ENCODE peak calls at places on chromosomes 2 and 18, in six cellular contexts. W is NT2/D1; Z is HEK293T; Y is left cardiac atrium; U is astrocyte of the spinal cord; A is CD8-positive, alpha-beta memory T cell. M is an unnamed sample.
A peak's percentile ranks its signal among the peaks of the same experiment; 100 is the strongest.

GRCh38 chr2:230697676-230698075 is 15.0 kb upstream of the CAB39 start:
- DNase-seq in Z (no peak), W (no peak), U (peak; percentile 50), Y (no peak), A (no peak), M (no peak)

GRCh38 chr2:7269993-7270392 is 352.8 kb downstream of the RNF144A start:
- DNase-seq in W (no peak), U (no peak), A (no peak), Y (no peak), Z (no peak), M (no peak)

GRCh38 chr2:238513346-238513745 is 86.6 kb downstream of the ASB1 start:
- DNase-seq in U (peak; percentile 37), Z (peak; percentile 30), W (peak; percentile 51), Y (no peak), A (no peak), M (peak; percentile 50)

GRCh38 chr18:54392621-54393023 is 34.9 kb downstream of the C18orf54 start:
- DNase-seq in Z (peak; percentile 23), U (peak; percentile 81), W (peak; percentile 27), A (no peak), Y (no peak), M (no peak)

GRCh38 chr2:231810905-231811304 is 24.7 kb downstream of the COPS7B start:
- DNase-seq in Y (no peak), A (no peak), Z (no peak), U (peak; percentile 61), W (no peak), M (no peak)

GRCh38 chr2:214765180-214765579 is 44.3 kb downstream of the BARD1 start:
- DNase-seq in W (no peak), A (no peak), U (no peak), Y (no peak), Z (no peak), M (no peak)

GRCh38 chr2:239677455-239678185 is 276.8 kb upstream of the HDAC4 start:
- DNase-seq in A (no peak), Z (no peak), W (no peak), U (no peak), Y (no peak), M (no peak)

GRCh38 chr2:186575302-186575701 is 14.6 kb upstream of the ITGAV start:
- DNase-seq in W (peak; percentile 48), Z (peak; percentile 66), Y (peak; percentile 53), A (no peak), U (peak; percentile 99), M (no peak)

GRCh38 chr18:35040988-35041751 is at the start of gene MAPRE2:
- DNase-seq in Z (peak; percentile 100), Y (peak; percentile 100), W (peak; percentile 90), U (peak; percentile 98), A (peak; percentile 100), M (peak; percentile 98)

GRCh38 chr2:88698027-88698413 is 6.5 kb downstream of the RPIA start:
- DNase-seq in Y (no peak), A (no peak), W (no peak), Z (no peak), U (no peak), M (no peak)

GRCh38 chr2:97701186-97701585 is 12.2 kb upstream of the ZAP70 start:
- DNase-seq in U (no peak), Z (no peak), A (no peak), Y (no peak), W (no peak), M (no peak)

GRCh38 chr2:219521066-219521880 is 7.0 kb downstream of the ASIC4 start:
- DNase-seq in W (peak; percentile 74), A (no peak), Z (peak; percentile 79), U (peak; percentile 36), Y (peak; percentile 51), M (peak; percentile 98)

GRCh38 chr2:46663614-46664013 is 184.2 kb downstream of the TMEM247 start:
- DNase-seq in A (no peak), W (no peak), Z (no peak), Y (no peak), U (no peak), M (peak; percentile 53)

GRCh38 chr2:141323571-141323970 is 807.2 kb downstream of the LRP1B start:
- DNase-seq in W (no peak), Y (no peak), U (no peak), Z (no peak), A (no peak), M (no peak)

GRCh38 chr2:102142829-102143449 is 393 bp downstream of the IL1R1 start:
- DNase-seq in Z (no peak), A (no peak), Y (no peak), W (no peak), U (peak; percentile 63), M (no peak)

GRCh38 chr2:127631184-127631996 is 14.6 kb upstream of the GPR17 start:
- DNase-seq in W (no peak), Y (no peak), A (no peak), Z (no peak), U (no peak), M (no peak)

M was measured in WERI-Rb-1.